ENCODE peak calls at places on chromosome 11, in six cellular contexts. C, U, B, Q, W and X are unnamed samples.

GRCh38 chr11:103624708-103625623 is 411.5 kb upstream of the DDI1 start:
- DNase-seq in C (peak; percentile 98), W (peak; percentile 20), U (no peak), B (no peak), Q (no peak), X (peak; percentile 91)

GRCh38 chr11:57230797-57231538 is 6.1 kb downstream of the APLNR start:
- DNase-seq in U (no peak), C (no peak), W (no peak), B (peak; percentile 39), Q (no peak), X (no peak)

GRCh38 chr11:11584937-11585336 is 36.9 kb downstream of the GALNT18 start:
- DNase-seq in C (peak; percentile 60), Q (no peak), B (no peak), W (no peak), U (no peak), X (no peak)

GRCh38 chr11:23688835-23689234 is 808.0 kb upstream of the LUZP2 start:
- DNase-seq in U (no peak), W (no peak), C (peak; percentile 70), Q (no peak), B (no peak), X (peak; percentile 89)

GRCh38 chr11:19644316-19644715 is 68.3 kb upstream of the NAV2 start:
- DNase-seq in C (no peak), B (no peak), U (no peak), W (no peak), Q (no peak), X (no peak)

GRCh38 chr11:47980907-47981621 is 705 bp downstream of the PTPRJ start:
- DNase-seq in C (peak; percentile 40), Q (peak; percentile 80), B (peak; percentile 45), W (no peak), U (peak; percentile 54), X (peak; percentile 59)

GRCh38 chr11:67558084-67558772 is 25.4 kb upstream of the GSTP1 start:
- DNase-seq in C (no peak), W (no peak), Q (no peak), B (no peak), U (no peak), X (no peak)

GRCh38 chr11:119356349-119357031 is 10.0 kb upstream of the MFRP start:
- DNase-seq in U (peak; percentile 72), B (peak; percentile 90), W (peak; percentile 60), Q (peak; percentile 93), C (peak; percentile 66), X (peak; percentile 81)

GRCh38 chr11:130124096-130124495 is 35.5 kb upstream of the ST14 start:
- DNase-seq in W (peak; percentile 51), U (no peak), Q (no peak), C (peak; percentile 89), B (no peak), X (peak; percentile 94)

GRCh38 chr11:84022221-84022620 is 736.1 kb upstream of the CCDC90B start:
- DNase-seq in C (no peak), W (no peak), B (no peak), U (peak; percentile 72), Q (no peak), X (peak; percentile 55)

GRCh38 chr11:87712802-87713202 is 462.4 kb downstream of the RAB38 start:
- DNase-seq in C (no peak), W (no peak), B (no peak), U (no peak), Q (no peak), X (no peak)
- H2AFZ ChIP-seq in C (no peak overlapping the region), W (no peak overlapping the region), B (no peak overlapping the region), U (no peak overlapping the region), Q (no peak overlapping the region), X (no peak overlapping the region)

GRCh38 chr11:31927982-31928381 is 116.9 kb upstream of the PAX6 start:
- DNase-seq in W (no peak), U (no peak), B (no peak), Q (no peak), C (no peak), X (no peak)

GRCh38 chr11:31922450-31922849 is 111.3 kb upstream of the PAX6 start:
- DNase-seq in C (no peak), W (no peak), U (no peak), B (no peak), Q (no peak), X (no peak)

GRCh38 chr11:31932879-31933278 is 121.8 kb upstream of the PAX6 start:
- DNase-seq in B (no peak), Q (no peak), C (no peak), U (no peak), W (no peak), X (no peak)

GRCh38 chr11:31921066-31921465 is 109.9 kb upstream of the PAX6 start:
- DNase-seq in Q (no peak), W (no peak), C (no peak), B (no peak), U (no peak), X (no peak)

GRCh38 chr11:31926816-31927528 is 115.8 kb upstream of the PAX6 start:
- DNase-seq in Q (no peak), W (no peak), B (no peak), C (no peak), U (no peak), X (no peak)
- H2BK5ac ChIP-seq in Q (no peak overlapping the region), W (no peak overlapping the region), B (no peak overlapping the region), C (no peak overlapping the region), U (no peak overlapping the region), X (no peak overlapping the region)

GRCh38 chr11:838441-839279 is 3.7 kb downstream of the POLR2L start:
- DNase-seq in C (no peak), W (no peak), Q (no peak), B (peak; percentile 72), U (no peak), X (peak; percentile 43)
- H3K9ac ChIP-seq in C (no peak overlapping the region), W (no peak overlapping the region), Q (no peak overlapping the region), B (no peak overlapping the region), U (peak overlapping the region; percentile 77), X (peak overlapping the region; percentile 96)

DNA sequence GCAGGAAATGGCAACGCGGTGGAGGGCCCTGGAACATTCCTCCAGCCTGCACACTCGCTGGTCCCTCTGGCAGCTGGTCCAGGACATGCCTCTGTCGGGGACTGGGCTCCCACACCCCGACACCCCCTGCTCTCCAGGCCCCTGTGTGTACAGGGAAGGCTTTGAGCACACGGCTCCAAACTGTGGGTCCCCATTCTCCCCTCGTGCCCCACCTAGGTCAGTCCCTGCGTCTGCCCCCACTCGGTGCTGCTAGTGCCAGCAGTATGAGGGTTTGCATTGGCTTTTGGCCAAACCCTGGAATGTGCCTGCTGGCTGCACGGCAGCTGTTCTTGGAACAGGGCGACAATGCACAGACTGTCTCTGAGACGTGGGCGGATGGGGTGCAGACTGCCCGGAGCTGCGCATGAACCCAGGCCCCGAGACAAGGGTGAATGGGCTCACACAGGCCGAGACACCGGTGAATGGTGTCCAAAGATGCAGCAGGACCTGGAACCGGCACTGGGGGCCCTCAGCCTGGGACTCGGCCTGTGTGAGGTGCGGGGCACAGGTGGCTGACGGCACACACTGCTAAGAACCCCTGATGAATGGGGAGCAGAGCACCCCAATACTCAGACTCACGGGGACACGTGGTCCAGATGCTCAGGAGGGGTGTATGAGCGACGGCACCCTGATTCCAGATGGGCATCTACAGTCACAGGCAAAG is 7.5 kb upstream of the SYT8 start:
- DNase-seq in U (no peak), C (peak; percentile 65), B (no peak), W (no peak), Q (no peak), X (peak; percentile 50)
- H2AFZ ChIP-seq in U (no peak overlapping the region), C (peak overlapping the region; percentile 83), B (no peak overlapping the region), W (no peak overlapping the region), Q (no peak overlapping the region), X (no peak overlapping the region)

GRCh38 chr11:108498046-108498815 is at the start of gene POGLUT3:
- DNase-seq in Q (peak; percentile 78), B (peak; percentile 56), C (peak; percentile 49), U (peak; percentile 55), W (peak; percentile 65), X (peak; percentile 67)
- H2BK5ac ChIP-seq in Q (peak within 1 kb of the TSS; percentile 13), B (no peak within 1 kb of the TSS), C (peak within 1 kb of the TSS; percentile 92), U (peak within 1 kb of the TSS; percentile 93), W (peak within 1 kb of the TSS; percentile 91), X (peak within 1 kb of the TSS; percentile 97)